ENCODE peak calls at places on chromosomes 11 and 22, in ten cellular contexts. R, T, E, Z, O, I, H, M, K and X are unnamed samples.

GRCh38 chr11:115364892-115365291 is 139.3 kb downstream of the CADM1 start:
- DNase-seq in M (no peak), T (no peak), H (no peak), K (no peak), E (no peak), R (no peak), I (no peak), O (no peak), Z (no peak), X (no peak)

GRCh38 chr11:116379185-116379828 is 393.5 kb downstream of the BUD13 start:
- DNase-seq in T (peak; percentile 11), R (no peak), E (no peak), Z (peak; percentile 30), K (no peak), O (no peak), I (no peak), H (no peak), M (peak; percentile 43), X (no peak)

GRCh38 chr22:26360169-26360885 is 68.7 kb upstream of the ASPHD2 start:
- DNase-seq in I (peak; percentile 33), R (peak; percentile 72), T (peak; percentile 74), Z (peak; percentile 51), M (peak; percentile 66), O (peak; percentile 75), H (peak; percentile 46), E (no peak), K (peak; percentile 49), X (no peak)

GRCh38 chr11:59674291-59674690 is 5.5 kb upstream of the PATL1 start:
- DNase-seq in E (no peak), K (no peak), Z (no peak), R (no peak), M (no peak), O (no peak), H (no peak), I (no peak), T (no peak), X (no peak)

GRCh38 chr11:123061403-123062157 is at the start of gene HSPA8:
- DNase-seq in Z (peak; percentile 72), I (peak; percentile 60), T (peak; percentile 75), R (peak; percentile 60), O (no peak), K (peak; percentile 68), E (peak; percentile 48), H (no peak), M (peak; percentile 58), X (peak; percentile 85)

GRCh38 chr11:12075822-12076821 is 34.3 kb upstream of the MICAL2 start:
- DNase-seq in H (peak; percentile 92), O (no peak), T (peak; percentile 46), R (no peak), K (peak; percentile 57), M (no peak), I (no peak), Z (no peak), E (no peak), X (peak; percentile 23)

GRCh38 chr22:45504703-45505341 is 2.1 kb downstream of the FBLN1 start:
- DNase-seq in T (no peak), M (no peak), Z (no peak), K (no peak), H (no peak), O (no peak), E (no peak), R (no peak), I (no peak), X (no peak)

GRCh38 chr11:3227568-3228444 is 4.4 kb downstream of the MRGPRE start:
- DNase-seq in Z (no peak), H (no peak), R (no peak), E (no peak), M (no peak), O (no peak), T (no peak), I (no peak), K (no peak), X (no peak)

GRCh38 chr22:44003776-44004460 is 20.2 kb upstream of the PARVB start:
- DNase-seq in M (peak; percentile 23), E (no peak), H (no peak), Z (no peak), K (no peak), I (no peak), O (peak; percentile 7), R (no peak), T (no peak), X (no peak)

GRCh38 chr11:68969386-68969785 is 11.4 kb downstream of the MRGPRD start:
- DNase-seq in M (no peak), O (no peak), H (no peak), T (no peak), Z (no peak), E (no peak), I (no peak), K (no peak), R (no peak), X (no peak)

GRCh38 chr22:43777204-43777671 is 34.9 kb downstream of the EFCAB6 start:
- DNase-seq in M (no peak), K (peak; percentile 47), T (no peak), R (no peak), H (no peak), I (no peak), Z (no peak), O (no peak), E (no peak), X (no peak)

GRCh38 chr22:49994361-49995058 is 18.1 kb downstream of the IL17REL start:
- DNase-seq in K (no peak), I (no peak), E (no peak), O (no peak), Z (no peak), R (peak; percentile 24), T (peak; percentile 6), H (no peak), M (no peak), X (no peak)

DNA sequence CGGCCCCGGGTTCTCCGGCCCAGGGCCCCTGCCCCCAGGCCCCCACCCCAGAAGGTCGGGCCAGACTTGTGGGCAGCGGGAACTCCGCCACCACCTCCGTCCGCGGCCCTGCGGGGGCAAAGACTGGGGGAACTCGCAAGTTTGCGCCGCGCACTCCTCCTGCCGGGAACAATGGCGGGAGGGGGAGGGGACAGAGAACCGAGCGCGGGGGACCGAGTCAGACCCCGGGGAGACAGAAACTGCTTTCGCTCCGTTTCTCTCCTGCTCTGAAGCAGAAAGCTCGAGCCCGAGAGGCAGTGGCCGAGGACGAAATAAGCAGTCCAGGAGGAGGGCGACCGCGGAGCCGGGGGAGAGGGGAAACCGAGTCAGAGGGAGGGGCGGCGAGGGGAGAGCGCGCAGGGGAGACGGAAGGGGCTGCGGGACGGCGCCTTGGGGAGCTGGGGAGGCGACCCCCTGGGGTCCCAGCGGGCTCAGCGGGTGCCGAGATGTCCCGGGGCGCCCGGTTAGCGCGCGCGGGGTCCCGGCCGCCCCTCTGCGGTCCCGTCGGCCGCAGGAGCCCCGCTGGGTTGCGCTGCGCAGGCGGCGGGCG is 553 bp downstream of the TP53I11 start:
- DNase-seq in M (peak; percentile 34), E (no peak), H (no peak), I (peak; percentile 39), T (peak; percentile 58), R (peak; percentile 38), O (no peak), Z (peak; percentile 61), K (no peak), X (peak; percentile 57)
- H3K4me1 ChIP-seq in M (peaks cover 22% of the 10 kb centered on the region), E (peaks cover 4% of the 10 kb centered on the region), H (peaks cover 23% of the 10 kb centered on the region), I (peaks cover 2% of the 10 kb centered on the region), T (peaks cover 44% of the 10 kb centered on the region), R (peaks cover 9% of the 10 kb centered on the region), O (peaks cover 4% of the 10 kb centered on the region), Z (no peaks in the 10 kb centered on the region), K (no peaks in the 10 kb centered on the region), X (peaks cover 6% of the 10 kb centered on the region)

DNA sequence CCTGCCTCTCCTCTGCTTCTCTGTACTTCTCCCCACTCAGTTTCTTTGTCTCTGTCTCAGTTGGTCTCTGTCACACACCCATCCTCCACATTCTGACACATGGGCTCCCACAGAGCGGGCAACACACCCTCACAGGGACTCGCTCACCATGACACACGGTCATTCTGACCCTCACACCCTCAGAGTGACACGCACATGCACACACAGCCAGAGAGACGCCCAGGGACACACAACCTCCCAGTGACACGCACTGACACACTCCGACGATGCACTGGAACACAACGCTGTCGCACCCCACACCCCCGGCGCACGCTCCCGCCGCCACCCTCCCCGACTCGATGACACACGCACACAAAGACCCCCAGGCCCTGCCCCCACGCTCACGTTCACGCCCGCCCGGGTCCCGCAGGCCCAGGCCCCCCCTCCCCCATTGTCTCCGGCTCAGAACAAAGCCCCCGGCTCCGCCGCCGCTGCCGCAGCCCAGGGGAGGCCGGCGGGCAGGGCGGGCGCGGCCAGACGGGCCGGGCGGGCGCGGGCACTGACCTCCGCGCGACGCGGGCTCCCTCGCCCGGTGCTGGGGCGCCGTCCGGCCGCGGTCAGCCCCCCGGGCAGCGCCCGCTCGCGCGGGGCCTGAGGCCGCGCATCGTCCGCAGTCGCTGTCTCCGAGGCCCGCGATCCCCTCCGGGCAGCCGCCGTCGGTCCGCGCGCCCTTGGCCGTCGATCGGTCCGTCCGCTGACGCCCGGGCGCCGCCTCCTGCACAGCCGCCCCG is 404 bp downstream of the DCHS1 start:
- DNase-seq in H (no peak), I (no peak), E (no peak), M (no peak), R (no peak), K (no peak), T (no peak), O (no peak), Z (peak; percentile 42), X (no peak)
- TF ChIP-seq POLR2A in H (no peak), I (no peak), E (no peak), M (no peak), R (no peak), K (no peak), T (no peak), O (no peak), Z (no peak), X (no peak)

DNA sequence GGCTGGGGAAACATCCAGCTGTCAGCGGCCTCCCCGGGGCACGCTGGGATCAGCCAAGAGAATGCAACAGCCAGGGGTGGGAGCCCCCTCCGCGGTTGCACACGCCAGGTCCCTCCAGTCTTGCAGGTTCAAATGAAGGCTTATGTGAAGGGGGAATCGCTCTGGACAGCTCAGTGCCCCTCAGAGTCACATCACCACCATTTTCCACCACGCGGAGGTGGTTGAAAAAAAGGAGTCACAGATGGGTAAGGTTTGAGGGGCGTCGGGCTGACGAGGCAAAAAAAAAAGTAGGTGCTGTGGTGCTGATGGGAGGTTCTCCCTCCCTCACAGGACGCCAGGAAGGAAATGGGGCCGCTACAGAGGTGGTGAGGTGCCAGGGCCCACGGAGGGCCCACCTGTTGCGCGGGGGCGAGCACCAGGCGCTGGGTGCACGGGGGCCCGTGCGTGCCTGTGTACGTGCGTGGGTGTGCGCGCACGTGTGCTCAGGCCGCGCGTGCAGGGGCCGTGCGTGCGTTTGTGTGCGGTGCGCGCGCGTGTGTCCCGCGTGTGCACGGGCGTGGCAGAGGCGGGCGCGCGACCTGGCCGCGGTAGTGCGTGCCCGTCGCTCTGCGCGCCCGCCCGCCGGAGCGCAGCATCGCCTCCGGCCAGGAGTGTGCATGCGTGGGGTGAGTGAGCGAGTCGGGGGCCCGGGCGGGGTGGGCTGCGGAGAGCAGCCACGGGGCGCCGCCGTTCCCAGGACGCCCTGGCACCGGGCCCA is 3.0 kb downstream of the PDGFB start:
- DNase-seq in E (no peak), T (no peak), Z (no peak), H (no peak), M (no peak), R (no peak), O (no peak), K (no peak), I (no peak), X (no peak)
- H3K4me1 ChIP-seq in E (peaks cover 62% of the 10 kb centered on the region), T (peaks cover 80% of the 10 kb centered on the region), Z (peaks cover 2% of the 10 kb centered on the region), H (peaks cover 46% of the 10 kb centered on the region), M (peaks cover 68% of the 10 kb centered on the region), R (peaks cover 84% of the 10 kb centered on the region), O (peaks cover 45% of the 10 kb centered on the region), K (peaks cover 30% of the 10 kb centered on the region), I (peaks cover 30% of the 10 kb centered on the region), X (no peaks in the 10 kb centered on the region)

DNA sequence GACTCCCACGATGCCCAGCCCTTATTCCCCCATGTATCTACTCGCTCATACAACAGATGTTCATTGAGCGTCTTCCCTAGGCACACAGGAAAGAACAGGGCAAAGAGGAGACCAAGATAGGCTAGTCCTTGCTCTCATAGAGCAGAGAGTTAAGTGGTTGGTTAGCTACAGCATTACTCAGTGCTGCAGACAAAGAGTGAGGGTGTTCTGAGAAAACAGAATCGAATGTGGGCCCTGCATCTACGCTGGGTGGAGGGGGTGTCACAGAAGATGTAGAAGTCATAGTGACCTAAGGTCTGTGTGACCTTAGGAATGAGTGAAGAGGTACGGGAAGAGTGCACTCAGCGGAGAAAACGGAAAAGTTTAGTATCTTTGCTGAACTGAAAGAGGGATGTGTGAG is 12.3 kb downstream of the PSMD13 start:
- DNase-seq in K (no peak), I (no peak), Z (no peak), T (no peak), H (no peak), O (no peak), E (no peak), M (no peak), R (no peak), X (no peak)
- TF ChIP-seq POLR2A in K (no peak), I (no peak), Z (no peak), T (no peak), H (no peak), O (no peak), E (no peak), M (peak; percentile 41), R (no peak), X (no peak)